ENCODE peak calls at places on chromosomes 4 and X, in seven cellular contexts. U, F, G, J, T, C and D are unnamed samples.

GRCh38 chr4:8515316-8516060 is 64.7 kb upstream of the GPR78 start:
- DNase-seq in T (no peak), C (peak), F (no peak), U (peak), G (no peak), J (no peak), D (peak)

GRCh38 chr4:157220026-157220881 is at the start of gene GRIA2:
- DNase-seq in U (no peak), J (peak), F (peak), C (peak), G (peak), T (no peak), D (peak)

GRCh38 chrX:20514358-20514757 is 247.6 kb upstream of the RPS6KA3 start:
- DNase-seq in F (no peak), J (no peak), C (peak), T (no peak), U (no peak), G (no peak), D (no peak)

GRCh38 chrX:150761176-150761818 is 68.1 kb downstream of the MTMR1 start:
- DNase-seq in U (no peak), F (no peak), T (no peak), C (no peak), J (no peak), G (no peak), D (no peak)

GRCh38 chr4:152946460-152946859 is 10.3 kb downstream of the FHDC1 start:
- DNase-seq in F (no peak), J (no peak), G (no peak), U (no peak), C (no peak), T (no peak), D (no peak)

GRCh38 chr4:13657016-13657415 is 29.5 kb upstream of the BOD1L1 start:
- DNase-seq in T (no peak), J (no peak), G (no peak), F (no peak), U (no peak), C (no peak), D (no peak)

GRCh38 chrX:153773218-153773611 is 7.6 kb upstream of the SRPK3 start:
- DNase-seq in T (no peak), J (no peak), C (no peak), F (peak), U (peak), G (no peak), D (peak)

GRCh38 chr4:103091601-103092223 is 7.9 kb downstream of the BDH2 start:
- DNase-seq in C (peak), J (no peak), G (peak), T (peak), U (no peak), F (no peak), D (no peak)

GRCh38 chr4:13546855-13547562 is 2.7 kb upstream of the NKX3-2 start:
- DNase-seq in T (no peak), U (peak), G (no peak), C (no peak), F (no peak), J (no peak), D (peak)

GRCh38 chrX:136065044-136065671 is 79.9 kb downstream of the SLC9A6 start:
- DNase-seq in F (peak), G (no peak), C (peak), U (peak), J (peak), T (peak), D (no peak)

GRCh38 chr4:80125252-80126177 is 52.5 kb upstream of the ANTXR2 start:
- DNase-seq in J (no peak), G (peak), T (peak), C (peak), F (no peak), U (no peak), D (no peak)

GRCh38 chr4:163243297-163243981 is 76.7 kb upstream of the NAF1 start:
- DNase-seq in G (no peak), J (no peak), T (no peak), C (no peak), F (no peak), U (no peak), D (no peak)

GRCh38 chr4:114386637-114387233 is 211.9 kb upstream of the UGT8 start:
- DNase-seq in C (peak), U (no peak), T (no peak), G (no peak), F (no peak), J (no peak), D (no peak)